ENCODE peak calls at places on chromosome 10, in four cellular contexts. G, E, P and M are unnamed samples.

GRCh38 chr10:3364768-3365480 is 192.3 kb upstream of the PITRM1 start:
- DNase-seq in G (no peak), E (no peak), P (no peak), M (no peak)

GRCh38 chr10:112964482-112964881 is 14.4 kb downstream of the TCF7L2 start:
- DNase-seq in G (no peak), E (no peak), P (no peak), M (no peak)

GRCh38 chr10:50805981-50806622 is 66.4 kb downstream of the ASAH2B start:
- DNase-seq in G (no peak), E (no peak), P (no peak), M (no peak)

GRCh38 chr10:61701055-61701705 is 38.5 kb downstream of the CABCOCO1 start:
- DNase-seq in G (no peak), E (no peak), P (peak; percentile 4), M (no peak)

GRCh38 chr10:130990536-130990935 is 321.0 kb downstream of the TCERG1L start:
- DNase-seq in G (no peak), E (no peak), P (no peak), M (no peak)

GRCh38 chr10:33494694-33495093 is 160.2 kb upstream of the NRP1 start:
- DNase-seq in G (no peak), E (no peak), P (no peak), M (no peak)

GRCh38 chr10:46543379-46544014 is 13.0 kb downstream of the GPRIN2 start:
- DNase-seq in G (no peak), E (no peak), P (no peak), M (no peak)

GRCh38 chr10:3852147-3852904 is 67.3 kb upstream of the KLF6 start:
- DNase-seq in G (no peak), E (peak; percentile 92), P (peak; percentile 99), M (no peak)

GRCh38 chr10:129467346-129468119 is 492 bp downstream of the MGMT start:
- DNase-seq in G (no peak), E (no peak), P (peak; percentile 27), M (no peak)

GRCh38 chr10:118767297-118768040 is 12.7 kb upstream of the CACUL1 start:
- DNase-seq in G (no peak), E (no peak), P (no peak), M (no peak)

GRCh38 chr10:22606164-22606614 is 108.2 kb downstream of the PIP4K2A start:
- DNase-seq in G (peak; percentile 75), E (no peak), P (no peak), M (no peak)

GRCh38 chr10:87053121-87053520 is 33.0 kb downstream of the FAM25A start:
- DNase-seq in G (no peak), E (no peak), P (peak; percentile 36), M (no peak)

GRCh38 chr10:34812771-34813170 is 2.3 kb downstream of the PARD3 start:
- DNase-seq in G (no peak), E (no peak), P (no peak), M (no peak)

GRCh38 chr10:116111483-116112095 is 161.4 kb downstream of the GFRA1 start:
- DNase-seq in G (no peak), E (no peak), P (no peak), M (peak; percentile 47)

GRCh38 chr10:112000466-112000865 is 183.1 kb downstream of the GPAM start:
- DNase-seq in G (no peak), E (no peak), P (no peak), M (no peak)

GRCh38 chr10:120483006-120483405 is 26.0 kb downstream of the PLPP4 start:
- DNase-seq in G (no peak), E (no peak), P (no peak), M (no peak)

GRCh38 chr10:24703700-24704099 is 20.0 kb downstream of the ARHGAP21 start:
- DNase-seq in G (no peak), E (no peak), P (peak; percentile 93), M (no peak)

GRCh38 chr10:63071145-63071544 is 62.0 kb upstream of the NRBF2 start:
- DNase-seq in G (no peak), E (no peak), P (no peak), M (no peak)

GRCh38 chr10:72503241-72503640 is 122.6 kb downstream of the MICU1 start:
- DNase-seq in G (no peak), E (no peak), P (peak; percentile 80), M (no peak)

GRCh38 chr10:101566333-101567164 is 21.5 kb downstream of the POLL start:
- DNase-seq in G (peak; percentile 18), E (peak; percentile 40), P (no peak), M (peak; percentile 64)

GRCh38 chr10:11673346-11674330 is 62.2 kb upstream of the USP6NL start:
- DNase-seq in G (no peak), E (no peak), P (no peak), M (no peak)

GRCh38 chr10:49592726-49593563 is 17.2 kb upstream of the SLC18A3 start:
- DNase-seq in G (peak; percentile 40), E (peak; percentile 76), P (peak; percentile 41), M (no peak)

GRCh38 chr10:12202230-12202629 is 6.2 kb downstream of the CDC123 start:
- DNase-seq in G (no peak), E (no peak), P (no peak), M (no peak)

GRCh38 chr10:111100198-111100597 is 23.4 kb downstream of the ADRA2A start:
- DNase-seq in G (no peak), E (no peak), P (no peak), M (no peak)

GRCh38 chr10:3785849-3786290 is 861 bp upstream of the KLF6 start:
- DNase-seq in G (no peak), E (peak; percentile 85), P (peak; percentile 68), M (peak; percentile 79)

GRCh38 chr10:102753724-102754123 is 10.0 kb downstream of the WBP1L start:
- DNase-seq in G (no peak), E (no peak), P (no peak), M (no peak)

GRCh38 chr10:121096617-121097431 is 245.7 kb downstream of the WDR11 start:
- DNase-seq in G (no peak), E (peak; percentile 89), P (peak; percentile 29), M (no peak)

GRCh38 chr10:31030216-31030615 is 1.4 kb downstream of the ZNF438 start:
- DNase-seq in G (no peak), E (no peak), P (no peak), M (no peak)

GRCh38 chr10:96585726-96586418 is 940 bp downstream of the TM9SF3 start:
- DNase-seq in G (peak; percentile 3), E (no peak), P (peak; percentile 5), M (no peak)

GRCh38 chr10:127563718-127564553 is 14.8 kb downstream of the NPS start:
- DNase-seq in G (peak; percentile 3), E (peak; percentile 18), P (no peak), M (no peak)

GRCh38 chr10:126813432-126813831 is 91.8 kb upstream of the DOCK1 start:
- DNase-seq in G (no peak), E (no peak), P (no peak), M (no peak)

GRCh38 chr10:70491614-70492013 is 13.0 kb downstream of the PALD1 start:
- DNase-seq in G (no peak), E (no peak), P (no peak), M (no peak)

GRCh38 chr10:110206988-110207804 is at the start of gene MXI1:
- DNase-seq in G (peak; percentile 36), E (peak; percentile 94), P (peak; percentile 82), M (peak; percentile 83)

GRCh38 chr10:1670541-1671365 is 66.6 kb downstream of the ADARB2 start:
- DNase-seq in G (no peak), E (no peak), P (no peak), M (no peak)

GRCh38 chr10:112498806-112499205 is 51.8 kb downstream of the VTI1A start:
- DNase-seq in G (no peak), E (no peak), P (no peak), M (no peak)

GRCh38 chr10:11164806-11165590 is 147.3 kb downstream of the CELF2 start:
- DNase-seq in G (peak; percentile 73), E (peak; percentile 62), P (peak; percentile 91), M (peak; percentile 84)

GRCh38 chr10:58041901-58042300 is 225.8 kb downstream of the IPMK start:
- DNase-seq in G (no peak), E (no peak), P (no peak), M (no peak)

GRCh38 chr10:63128443-63128842 is 4.7 kb upstream of the NRBF2 start:
- DNase-seq in G (no peak), E (no peak), P (peak; percentile 31), M (no peak)